ENCODE peak calls at places on chromosomes 3 and 15, in four cellular contexts. R is SK-N-SH, V is IMR-90, C is aorta. U is an unnamed sample.

GRCh38 chr3:157614896-157615295 is 111.7 kb upstream of the VEPH1 start:
- DNase-seq in V (no peak), C (no peak), R (no peak), U (no peak)

GRCh38 chr3:14371573-14372474 is 30.6 kb upstream of the SLC6A6 start:
- DNase-seq in C (peak; percentile 88), R (peak; percentile 90), V (peak; percentile 31), U (no peak)

GRCh38 chr3:17217588-17217987 is 332.8 kb downstream of the PLCL2 start:
- DNase-seq in R (no peak), V (no peak), C (no peak), U (no peak)

GRCh38 chr3:73508330-73508954 is 116.3 kb downstream of the PDZRN3 start:
- DNase-seq in C (no peak), V (peak; percentile 81), R (peak; percentile 51), U (peak; percentile 34)

GRCh38 chr3:196563721-196564225 is 4.6 kb downstream of the WDR53 start:
- DNase-seq in C (no peak), R (no peak), V (peak; percentile 34), U (peak; percentile 54)

GRCh38 chr3:191795196-191795595 is 334.2 kb downstream of the PYDC2 start:
- DNase-seq in V (no peak), R (no peak), C (no peak), U (no peak)

GRCh38 chr3:66822059-66823009 is 175.8 kb upstream of the KBTBD8 start:
- DNase-seq in C (no peak), V (peak; percentile 67), R (peak; percentile 39), U (peak; percentile 67)

GRCh38 chr15:99006146-99006545 is 1.4 kb downstream of the PGPEP1L start:
- DNase-seq in V (no peak), C (no peak), R (no peak), U (no peak)

GRCh38 chr15:85988741-85989140 is 90.9 kb upstream of the AGBL1 start:
- DNase-seq in V (no peak), R (no peak), C (no peak), U (no peak)

GRCh38 chr3:39413691-39414420 is 7.3 kb downstream of the RPSA start:
- DNase-seq in C (no peak), V (no peak), R (no peak), U (no peak)

GRCh38 chr3:149174901-149175300 is 45.5 kb downstream of the HPS3 start:
- DNase-seq in C (no peak), R (no peak), V (no peak), U (no peak)

GRCh38 chr3:11146771-11147363 is 7.4 kb upstream of the HRH1 start:
- DNase-seq in C (no peak), R (no peak), V (no peak), U (no peak)

DNA sequence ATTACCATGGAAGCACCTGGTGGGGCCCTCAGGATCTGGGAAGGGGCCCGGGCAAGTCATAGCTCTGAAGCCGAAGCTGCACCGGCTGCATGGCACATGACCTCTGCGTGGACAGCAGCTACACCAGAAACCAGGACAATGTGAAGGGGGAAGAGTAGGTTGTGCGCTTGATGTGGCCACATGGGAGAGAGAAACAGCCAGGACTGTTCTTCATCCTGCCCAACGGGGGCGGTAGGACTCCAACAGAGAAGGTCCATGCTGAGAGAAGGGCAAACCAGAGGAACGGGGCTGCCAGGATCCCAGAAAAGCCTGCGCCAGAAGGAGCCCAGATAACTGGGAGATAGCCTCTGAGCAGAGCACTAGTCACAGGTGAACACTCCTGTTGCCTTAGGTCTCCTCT is 54.9 kb upstream of the PRR20G start:
- DNase-seq in C (no peak), R (no peak), V (no peak), U (no peak)
- H3K27me3 ChIP-seq in C (peaks cover 3% of the 10 kb centered on the region), R (no peaks in the 10 kb centered on the region), V (peaks cover 5% of the 10 kb centered on the region), U (no peaks in the 10 kb centered on the region)

GRCh38 chr3:136186850-136187249 is 9.3 kb downstream of the MSL2 start:
- DNase-seq in C (no peak), R (no peak), V (peak; percentile 17), U (no peak)

GRCh38 chr3:136189043-136189442 is 7.1 kb downstream of the MSL2 start:
- DNase-seq in C (no peak), R (no peak), V (no peak), U (no peak)

GRCh38 chr3:136187868-136188267 is 8.3 kb downstream of the MSL2 start:
- DNase-seq in V (no peak), R (no peak), C (no peak), U (no peak)

GRCh38 chr3:136184703-136185102 is 11.4 kb downstream of the MSL2 start:
- DNase-seq in V (no peak), C (no peak), R (no peak), U (no peak)

DNA sequence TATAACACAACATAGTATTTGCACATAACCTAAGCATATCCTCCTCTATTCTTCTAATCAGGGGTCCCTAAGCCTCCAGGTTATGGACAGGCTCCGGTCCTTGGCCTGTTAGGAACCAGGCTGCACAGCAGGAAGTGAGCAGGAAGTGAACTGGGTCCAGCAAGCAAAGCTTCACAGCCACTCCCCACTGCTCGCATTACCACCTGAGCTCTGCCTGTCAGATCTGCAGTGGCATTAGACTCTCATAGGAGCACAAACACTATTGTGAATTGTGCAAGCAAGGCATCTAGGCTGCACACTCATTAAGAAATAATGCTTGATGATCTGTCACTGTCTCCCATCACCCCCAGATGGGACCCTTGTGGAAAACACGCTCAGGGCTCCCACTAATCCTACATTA is 9.8 kb downstream of the MSL2 start:
- DNase-seq in V (no peak), R (no peak), C (no peak), U (no peak)
- H3K4me1 ChIP-seq in V (peaks cover 13% of the 10 kb centered on the region), R (peaks cover under 1% of the 10 kb centered on the region), C (peaks cover 14% of the 10 kb centered on the region), U (peaks cover 92% of the 10 kb centered on the region)

GRCh38 chr3:159761826-159762225 is 226.8 kb upstream of the IL12A start:
- DNase-seq in V (no peak), R (no peak), C (no peak), U (no peak)
- H3K27me3 ChIP-seq in V (no peaks in the 10 kb centered on the region), R (no peaks in the 10 kb centered on the region), C (no peaks in the 10 kb centered on the region), U (peaks cover 24% of the 10 kb centered on the region)

GRCh38 chr15:90572893-90573292 is 43.2 kb downstream of the CRTC3 start:
- DNase-seq in C (no peak), R (no peak), V (no peak), U (no peak)

GRCh38 chr15:90571063-90571541 is 41.4 kb downstream of the CRTC3 start:
- DNase-seq in V (no peak), R (no peak), C (peak; percentile 75), U (no peak)

GRCh38 chr15:90565866-90566265 is 36.1 kb downstream of the CRTC3 start:
- DNase-seq in C (no peak), R (no peak), V (no peak), U (no peak)

GRCh38 chr15:90570643-90571042 is 40.9 kb downstream of the CRTC3 start:
- DNase-seq in V (no peak), C (no peak), R (no peak), U (no peak)
- H3K4me1 ChIP-seq in V (no peaks in the 10 kb centered on the region), C (no peaks in the 10 kb centered on the region), R (no peaks in the 10 kb centered on the region), U (peaks cover 86% of the 10 kb centered on the region)